ENCODE peak calls at places on chromosomes 4 and X, in four cellular contexts. U is activated T-cell treated with anti-CD3 and anti-CD28 coated beads for 1 hour; N is stimulated activated CD4-positive, alpha-beta T cell treated with anti-CD3 and anti-CD28 coated beads, Interleukin-4, amount 100 ng/mL, for 1 hour; R is effector memory CD8-positive, alpha-beta T cell. I is an unnamed sample.

GRCh38 chr4:38529189-38530115 is 134.5 kb upstream of the KLF3 start:
- DNase-seq in U (no peak), N (no peak), R (peak), I (no peak)

GRCh38 chrX:10554612-10555270 is 65.6 kb downstream of the MID1 start:
- DNase-seq in U (no peak), N (no peak), R (no peak), I (no peak)

GRCh38 chr4:47852121-47852520 is 14.3 kb upstream of the CORIN start:
- DNase-seq in U (no peak), N (no peak), R (no peak), I (no peak)

GRCh38 chrX:12975999-12976558 is 1.2 kb downstream of the TMSB4X start:
- DNase-seq in U (no peak), N (peak), R (no peak), I (peak)

GRCh38 chrX:110569506-110569905 is 210.9 kb downstream of the RTL9 start:
- DNase-seq in U (no peak), N (no peak), R (no peak), I (no peak)

GRCh38 chr4:184292877-184293276 is 75.2 kb upstream of the ENPP6 start:
- DNase-seq in U (no peak), N (no peak), R (no peak), I (no peak)

GRCh38 chr4:93749351-93749761 is 79.2 kb upstream of the ATOH1 start:
- DNase-seq in U (no peak), N (no peak), R (no peak), I (no peak)

GRCh38 chrX:36898301-36898700 is 109.9 kb upstream of the FAM47C start:
- DNase-seq in U (no peak), N (no peak), R (no peak), I (no peak)

GRCh38 chr4:82681759-82682158 is 116.8 kb downstream of the SCD5 start:
- DNase-seq in U (no peak), N (no peak), R (no peak), I (no peak)

GRCh38 chr4:26912069-26912468 is 51.4 kb downstream of the STIM2 start:
- DNase-seq in U (no peak), N (no peak), R (no peak), I (no peak)

GRCh38 chrX:31110657-31111056 is 38.8 kb upstream of the FTHL17 start:
- DNase-seq in U (no peak), N (no peak), R (no peak), I (no peak)

GRCh38 chr4:188988131-188988530 is 848.9 kb downstream of the TRIML1 start:
- DNase-seq in U (no peak), N (no peak), R (no peak), I (no peak)

GRCh38 chr4:4641661-4642180 is 99.9 kb upstream of the STX18 start:
- DNase-seq in U (no peak), N (no peak), R (no peak), I (no peak)

GRCh38 chr4:153649572-153649991 is 34.5 kb upstream of the TLR2 start:
- DNase-seq in U (no peak), N (no peak), R (no peak), I (no peak)

GRCh38 chrX:131792356-131792749 is 230.7 kb upstream of the STK26 start:
- DNase-seq in U (no peak), N (no peak), R (no peak), I (peak)

GRCh38 chrX:95055991-95056390 is 1382.0 kb downstream of the FAM133A start:
- DNase-seq in U (no peak), N (no peak), R (no peak), I (no peak)

GRCh38 chrX:47145408-47146120 is 543 bp downstream of the RBM10 start:
- DNase-seq in U (no peak), N (no peak), R (no peak), I (no peak)

GRCh38 chr4:81498046-81498445 is 26.3 kb upstream of the RASGEF1B start:
- DNase-seq in U (no peak), N (no peak), R (no peak), I (no peak)

GRCh38 chr4:143524211-143524610 is 10.7 kb downstream of the SMARCA5 start:
- DNase-seq in U (no peak), N (no peak), R (no peak), I (no peak)

GRCh38 chr4:878796-879729 is 53.1 kb downstream of the GAK start:
- DNase-seq in U (no peak), N (peak), R (peak), I (no peak)

GRCh38 chr4:152014280-152014679 is 253.5 kb upstream of the GATB start:
- DNase-seq in U (no peak), N (peak), R (no peak), I (no peak)

GRCh38 chr4:137601924-137602323 is 69.6 kb upstream of the PCDH18 start:
- DNase-seq in U (no peak), N (no peak), R (no peak), I (no peak)

GRCh38 chrX:139194571-139195280 is 335.8 kb upstream of the F9 start:
- DNase-seq in U (no peak), N (no peak), R (no peak), I (no peak)

GRCh38 chrX:15761564-15762191 is 23.6 kb downstream of the CA5B start:
- DNase-seq in U (no peak), N (no peak), R (peak), I (peak)

GRCh38 chrX:153774576-153775292 is 6.1 kb upstream of the SRPK3 start:
- DNase-seq in U (no peak), N (no peak), R (no peak), I (no peak)

GRCh38 chrX:47634871-47635575 is 5.3 kb upstream of the CFP start:
- DNase-seq in U (no peak), N (no peak), R (peak), I (no peak)

GRCh38 chr4:156536661-156537060 is 434.9 kb downstream of the PDGFC start:
- DNase-seq in U (no peak), N (no peak), R (no peak), I (no peak)

GRCh38 chrX:63747331-63747730 is 37.7 kb downstream of the ARHGEF9 start:
- DNase-seq in U (no peak), N (no peak), R (no peak), I (no peak)

GRCh38 chr4:3311095-3311372 is 18.2 kb downstream of the RGS12 start:
- DNase-seq in U (no peak), N (no peak), R (no peak), I (no peak)

GRCh38 chrX:38940547-38940946 is 139.3 kb downstream of the MID1IP1 start:
- DNase-seq in U (no peak), N (no peak), R (no peak), I (no peak)

GRCh38 chr4:108172231-108172779 is 3.6 kb upstream of the LEF1 start:
- DNase-seq in U (no peak), N (peak), R (no peak), I (no peak)

GRCh38 chrX:108323751-108324150 is 114.5 kb downstream of the COL4A6 start:
- DNase-seq in U (no peak), N (no peak), R (no peak), I (no peak)

I was measured in memory B cell.